ENCODE peak calls at places on chromosomes 1 and 21, in ten cellular contexts. I is H1, C is ovary, U is gastrocnemius medialis, L is breast epithelium, R is esophagus squamous epithelium, F is adrenal gland, W is stomach, A is upper lobe of left lung, O is prostate gland. G is an unnamed sample.

GRCh38 chr21:42513151-42513984 is at the start of gene SLC37A1:
- DNase-seq in U (peak; percentile 42), C (no peak), A (peak; percentile 92), R (no peak), O (no peak), W (peak; percentile 64), F (peak; percentile 74), L (no peak), I (no peak), G (no peak)

GRCh38 chr1:203117611-203118575 is 9.6 kb upstream of the ADORA1 start:
- DNase-seq in O (peak; percentile 39), A (peak; percentile 93), F (peak; percentile 81), R (no peak), U (peak; percentile 73), W (peak; percentile 72), I (peak; percentile 76), L (peak; percentile 60), C (peak; percentile 54), G (peak; percentile 63)

GRCh38 chr1:170309389-170310013 is 163.7 kb downstream of the NTMT2 start:
- DNase-seq in U (no peak), I (peak; percentile 15), R (no peak), W (no peak), A (no peak), F (no peak), L (no peak), C (peak; percentile 51), O (no peak), G (peak; percentile 30)

GRCh38 chr1:90114521-90115141 is 119.7 kb downstream of the ZNF326 start:
- DNase-seq in R (no peak), L (no peak), U (no peak), I (no peak), A (no peak), W (no peak), F (no peak), C (no peak), O (no peak), G (no peak)

GRCh38 chr1:36223373-36223995 is 759 bp upstream of the THRAP3 start:
- DNase-seq in A (no peak), F (no peak), L (no peak), C (no peak), O (peak; percentile 45), U (no peak), W (no peak), I (no peak), R (no peak), G (peak; percentile 31)

GRCh38 chr1:67308136-67308535 is 463 bp downstream of the IL12RB2 start:
- DNase-seq in R (no peak), L (no peak), I (no peak), C (no peak), U (no peak), F (no peak), O (no peak), W (no peak), A (no peak), G (no peak)

GRCh38 chr1:15668089-15668754 is 15.9 kb upstream of the PLEKHM2 start:
- DNase-seq in A (no peak), F (no peak), C (no peak), O (no peak), W (no peak), R (no peak), I (no peak), U (no peak), L (no peak), G (no peak)

GRCh38 chr1:160040481-160040880 is 8.7 kb upstream of the PIGM start:
- DNase-seq in C (no peak), O (no peak), F (no peak), I (no peak), A (no peak), L (no peak), R (no peak), U (no peak), W (no peak), G (no peak)

GRCh38 chr1:93503816-93504215 is 55.9 kb downstream of the FNBP1L start:
- DNase-seq in R (no peak), U (no peak), L (no peak), A (no peak), W (no peak), I (no peak), O (no peak), F (no peak), C (no peak), G (no peak)

GRCh38 chr1:205480349-205481278 is 23.9 kb upstream of the CDK18 start:
- DNase-seq in O (no peak), R (no peak), A (peak; percentile 69), U (no peak), F (no peak), I (no peak), L (no peak), W (no peak), C (no peak), G (no peak)

GRCh38 chr21:33490991-33491372 is 534 bp downstream of the DNAJC28 start:
- DNase-seq in C (no peak), L (no peak), W (no peak), O (no peak), I (no peak), A (no peak), U (no peak), F (no peak), R (no peak), G (no peak)
- H3K27ac ChIP-seq in C (peak overlapping the region; percentile 55), L (peak overlapping the region; percentile 87), W (peak overlapping the region; percentile 59), O (peak overlapping the region; percentile 82), I (no peak overlapping the region), A (peak overlapping the region; percentile 83), U (peak overlapping the region; percentile 90), F (peak overlapping the region; percentile 33), R (peak overlapping the region; percentile 86), G (peak overlapping the region; percentile 80)

DNA sequence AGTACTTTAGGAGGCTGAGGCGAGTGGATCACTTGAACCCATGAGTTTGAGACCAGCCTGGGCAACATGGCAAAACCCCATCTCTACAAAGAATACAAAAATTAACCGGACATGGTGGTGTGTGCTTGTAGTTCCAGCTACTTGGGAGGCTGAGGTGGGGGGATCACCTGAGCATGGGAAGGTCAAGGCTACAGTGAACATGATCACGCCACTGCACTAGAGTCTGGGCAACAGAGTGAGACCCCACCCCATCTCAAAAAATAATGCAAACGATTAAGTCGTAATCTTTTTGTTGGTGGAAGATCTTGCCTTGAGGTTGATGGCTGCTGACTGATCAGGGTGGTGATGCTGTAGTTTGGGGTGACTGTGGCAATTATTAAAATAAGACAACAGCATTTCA is 6.3 kb downstream of the RCAN3 start:
- DNase-seq in U (no peak), F (no peak), C (no peak), W (no peak), O (no peak), L (no peak), I (no peak), A (no peak), R (no peak), G (no peak)
- TF ChIP-seq POLR2A in U (no peak), F (no peak), C (no peak), W (no peak), O (no peak), L (no peak), I (no peak), A (no peak), R (no peak), G (no peak)

GRCh38 chr1:228134591-228134990 is 5.5 kb upstream of the GUK1 start:
- DNase-seq in F (no peak), C (no peak), U (no peak), A (no peak), R (no peak), L (no peak), W (no peak), O (no peak), I (no peak), G (no peak)
- H3K27me3 ChIP-seq in F (no peaks in the 10 kb centered on the region), C (no peaks in the 10 kb centered on the region), U (no peaks in the 10 kb centered on the region), A (no peaks in the 10 kb centered on the region), R (no peaks in the 10 kb centered on the region), L (no peaks in the 10 kb centered on the region), W (no peaks in the 10 kb centered on the region), O (no peaks in the 10 kb centered on the region), I (peaks cover 5% of the 10 kb centered on the region), G (no peaks in the 10 kb centered on the region)

GRCh38 chr1:81111818-81112217 is 688.9 kb upstream of the ADGRL2 start:
- DNase-seq in R (no peak), U (no peak), C (no peak), O (no peak), I (no peak), W (no peak), L (no peak), A (no peak), F (no peak), G (no peak)
- H3K27ac ChIP-seq in R (no peak overlapping the region), U (no peak overlapping the region), C (no peak overlapping the region), O (no peak overlapping the region), I (no peak overlapping the region), W (no peak overlapping the region), L (no peak overlapping the region), A (no peak overlapping the region), F (no peak overlapping the region), G (no peak overlapping the region)

DNA sequence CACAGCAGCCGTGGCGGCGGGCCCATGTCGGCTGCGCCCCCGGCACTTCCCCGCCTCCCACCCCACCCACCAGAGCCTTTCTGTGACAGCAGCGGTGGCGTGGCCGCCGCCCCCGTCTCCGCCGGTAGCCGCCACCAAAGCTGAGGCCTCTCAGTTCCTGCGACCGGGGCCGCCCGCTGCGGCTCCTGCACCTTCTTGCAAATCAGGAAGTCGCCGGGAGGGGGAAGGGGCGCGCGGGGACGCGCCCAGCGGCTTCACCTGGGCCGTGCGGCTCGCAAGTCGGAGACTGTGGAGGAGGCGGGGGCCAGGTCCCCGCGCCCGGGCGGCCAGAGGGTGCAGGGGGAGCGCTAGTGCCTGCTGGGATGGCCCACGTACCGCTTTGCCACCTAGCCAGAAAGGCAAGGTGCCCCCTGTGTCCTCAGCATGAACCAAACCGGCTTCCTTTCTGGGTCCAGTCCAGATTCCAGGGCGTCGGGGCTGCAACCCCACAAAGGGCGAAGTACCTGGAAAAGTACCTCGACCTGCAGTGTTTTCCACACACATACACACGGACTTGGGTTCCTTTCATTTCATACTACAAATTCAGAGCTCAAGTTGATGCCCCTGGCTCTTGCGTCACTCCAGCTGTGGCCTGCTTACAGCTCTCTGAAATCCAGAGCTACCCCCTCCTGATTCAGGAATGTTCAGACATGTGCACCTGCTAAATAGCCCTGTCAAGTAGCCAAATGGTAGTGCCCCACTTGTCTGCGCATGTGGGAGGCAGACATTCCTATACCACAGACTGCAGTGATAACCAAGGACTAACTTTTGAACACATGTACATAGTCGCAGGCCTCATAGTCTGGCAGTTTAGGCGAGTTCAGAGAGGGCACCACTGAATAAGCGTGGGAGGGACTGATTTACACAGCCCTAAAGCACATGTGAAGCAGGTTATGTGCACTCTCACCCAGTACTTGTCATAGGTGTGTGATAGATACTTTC is at the start of gene DENND1B:
- DNase-seq in F (peak; percentile 81), L (peak; percentile 64), O (peak; percentile 81), W (peak; percentile 86), U (peak; percentile 57), C (peak; percentile 59), R (peak; percentile 43), A (peak; percentile 97), I (no peak), G (peak; percentile 43)
- TF ChIP-seq POLR2A in F (no peak), L (peak; percentile 53), O (peak; percentile 58), W (no peak), U (no peak), C (no peak), R (peak; percentile 27), A (no peak), I (peak; percentile 18), G (peak; percentile 27)

GRCh38 chr1:155082301-155082940 is 3.8 kb downstream of the EFNA3 start:
- DNase-seq in F (no peak), C (no peak), L (no peak), A (peak; percentile 74), W (no peak), U (no peak), R (no peak), O (no peak), I (no peak), G (no peak)
- H3K27me3 ChIP-seq in F (peaks cover 44% of the 10 kb centered on the region), C (peaks cover 16% of the 10 kb centered on the region), L (peaks cover 26% of the 10 kb centered on the region), A (peaks cover 59% of the 10 kb centered on the region), W (peaks cover 57% of the 10 kb centered on the region), U (peaks cover 54% of the 10 kb centered on the region), R (peaks cover 13% of the 10 kb centered on the region), O (no peaks in the 10 kb centered on the region), I (peaks cover 65% of the 10 kb centered on the region), G (peaks cover 42% of the 10 kb centered on the region)

GRCh38 chr1:27117733-27118439 is 37.0 kb downstream of the SLC9A1 start:
- DNase-seq in I (no peak), C (no peak), L (peak; percentile 50), R (no peak), F (peak; percentile 66), O (no peak), W (no peak), U (no peak), A (no peak), G (no peak)
- H3K27ac ChIP-seq in I (no peak overlapping the region), C (no peak overlapping the region), L (peak overlapping the region; percentile 87), R (peak overlapping the region; percentile 80), F (peak overlapping the region; percentile 55), O (peak overlapping the region; percentile 40), W (peak overlapping the region; percentile 47), U (peak overlapping the region; percentile 83), A (peak overlapping the region; percentile 80), G (peak overlapping the region; percentile 82)

G was measured in uterus.